ENCODE peak calls at places on chromosome 9, in nine cellular contexts. E is GM06990; H is WTC11; L is stimulated activated CD4-positive, alpha-beta T cell treated with anti-CD3 and anti-CD28 coated beads, Interleukin-2, amount 100 ng/mL, for 24 hours; C is NCI-H146; K is Jurkat, Clone E6-1; R is CD8-positive, alpha-beta T cell; F is ovary; N is activated T-helper 1 cell treated with Interleukin-2 at 50 U/mL for 16 hours. I is an unnamed sample.

GRCh38 chr9:111350556-111350955 is 20.5 kb upstream of the OR2K2 start:
- DNase-seq in R (no peak), H (no peak), N (no peak), F (no peak), L (no peak), K (no peak), E (no peak), C (no peak), I (no peak)

GRCh38 chr9:113474372-113474771 is 10.8 kb downstream of the RGS3 start:
- DNase-seq in C (no peak), N (no peak), F (no peak), E (no peak), L (no peak), K (no peak), H (no peak), R (no peak), I (no peak)

GRCh38 chr9:131323629-131324028 is 34.1 kb downstream of the PLPP7 start:
- DNase-seq in N (no peak), C (peak; percentile 2), F (no peak), H (no peak), E (no peak), K (no peak), R (no peak), L (no peak), I (no peak)

GRCh38 chr9:18678846-18679245 is 204.9 kb downstream of the ADAMTSL1 start:
- DNase-seq in R (no peak), L (no peak), K (no peak), C (no peak), E (no peak), N (no peak), H (no peak), F (no peak), I (no peak)

GRCh38 chr9:116303270-116303904 is 149.8 kb downstream of the PAPPA start:
- DNase-seq in H (no peak), R (no peak), C (no peak), F (no peak), L (no peak), N (no peak), E (no peak), K (no peak), I (peak; percentile 42)

GRCh38 chr9:38038307-38039089 is 30.5 kb downstream of the SHB start:
- DNase-seq in E (no peak), R (no peak), L (no peak), K (no peak), N (no peak), C (no peak), F (no peak), H (no peak), I (peak; percentile 73)

GRCh38 chr9:112242147-112242804 is 67.2 kb upstream of the SUSD1 start:
- DNase-seq in R (no peak), L (no peak), K (no peak), F (no peak), C (no peak), H (no peak), N (no peak), E (no peak), I (no peak)

GRCh38 chr9:126304207-126304945 is 22.3 kb upstream of the MVB12B start:
- DNase-seq in F (no peak), H (no peak), R (no peak), C (no peak), E (no peak), K (no peak), N (no peak), L (no peak), I (no peak)

GRCh38 chr9:137237759-137238726 is 3.0 kb upstream of the TUBB4B start:
- DNase-seq in E (no peak), L (no peak), F (no peak), R (no peak), H (no peak), N (no peak), K (no peak), C (peak; percentile 88), I (no peak)

GRCh38 chr9:33466565-33467495 is 6.9 kb downstream of the NOL6 start:
- DNase-seq in C (peak; percentile 44), L (peak; percentile 81), N (peak; percentile 63), F (peak; percentile 74), K (no peak), E (no peak), H (peak; percentile 88), R (peak; percentile 42), I (no peak)

GRCh38 chr9:97763884-97764283 is 66.7 kb upstream of the XPA start:
- DNase-seq in H (no peak), L (no peak), C (no peak), R (no peak), K (no peak), E (no peak), F (no peak), N (no peak), I (no peak)

GRCh38 chr9:126147620-126148522 is 178.8 kb upstream of the MVB12B start:
- DNase-seq in N (no peak), L (no peak), E (no peak), F (no peak), K (no peak), C (no peak), H (no peak), R (no peak), I (no peak)

GRCh38 chr9:129242971-129243561 is 65.0 kb upstream of the IER5L start:
- DNase-seq in K (no peak), F (peak; percentile 21), C (no peak), H (no peak), L (no peak), R (no peak), N (no peak), E (no peak), I (peak; percentile 78)

GRCh38 chr9:35140097-35140496 is 21.7 kb upstream of the UNC13B start:
- DNase-seq in H (no peak), F (no peak), C (no peak), L (no peak), N (no peak), K (no peak), R (no peak), E (no peak), I (no peak)

GRCh38 chr9:17627641-17628040 is 48.8 kb downstream of the SH3GL2 start:
- DNase-seq in N (no peak), H (no peak), E (no peak), R (no peak), L (no peak), K (no peak), C (peak; percentile 97), F (no peak), I (no peak)

GRCh38 chr9:34744295-34745221 is 34.6 kb upstream of the CCL21 start:
- DNase-seq in R (no peak), H (no peak), E (no peak), F (no peak), N (no peak), L (no peak), C (no peak), K (no peak), I (peak; percentile 73)

GRCh38 chr9:81465468-81466002 is 223.8 kb downstream of the TLE1 start:
- DNase-seq in N (no peak), K (no peak), C (no peak), E (no peak), H (no peak), F (no peak), L (no peak), R (no peak), I (no peak)

GRCh38 chr9:101121836-101122399 is 93.4 kb downstream of the PLPPR1 start:
- DNase-seq in L (no peak), K (no peak), R (no peak), N (no peak), E (no peak), C (no peak), H (no peak), F (no peak), I (no peak)

GRCh38 chr9:92147030-92147853 is 32.0 kb upstream of the SPTLC1 start:
- DNase-seq in R (no peak), K (no peak), E (no peak), F (peak; percentile 79), N (no peak), L (no peak), H (no peak), C (peak; percentile 77), I (peak; percentile 94)

GRCh38 chr9:6415266-6415665 is 2.3 kb downstream of the UHRF2 start:
- DNase-seq in N (no peak), L (no peak), C (no peak), K (no peak), R (no peak), F (no peak), E (no peak), H (no peak), I (no peak)

GRCh38 chr9:110252509-110253139 is 3.7 kb downstream of the TXN start:
- DNase-seq in N (no peak), K (no peak), C (no peak), R (no peak), L (no peak), H (no peak), E (no peak), F (no peak), I (no peak)

GRCh38 chr9:110821064-110821463 is 152.5 kb downstream of the MUSK start:
- DNase-seq in K (no peak), N (no peak), C (no peak), F (no peak), R (no peak), L (no peak), H (no peak), E (no peak), I (no peak)

GRCh38 chr9:99859395-99859980 is 37.8 kb downstream of the NR4A3 start:
- DNase-seq in C (peak; percentile 74), F (no peak), H (no peak), R (no peak), N (no peak), E (no peak), K (no peak), L (no peak), I (peak; percentile 47)

GRCh38 chr9:126440042-126440441 is 113.4 kb downstream of the MVB12B start:
- DNase-seq in H (no peak), F (no peak), N (no peak), R (no peak), L (no peak), E (no peak), K (no peak), C (no peak), I (no peak)

GRCh38 chr9:121369595-121370265 is at the start of gene STOM:
- DNase-seq in F (peak; percentile 91), L (peak; percentile 60), K (peak; percentile 20), H (no peak), N (peak; percentile 62), R (peak; percentile 35), C (peak; percentile 4), E (no peak), I (peak; percentile 96)

GRCh38 chr9:87685871-87686519 is 39.9 kb upstream of the CTSL start:
- DNase-seq in F (no peak), R (no peak), K (peak; percentile 14), E (no peak), C (no peak), N (no peak), L (no peak), H (no peak), I (peak; percentile 9)

GRCh38 chr9:34659592-34660253 is 2.7 kb downstream of the CCL27 start:
- DNase-seq in L (no peak), H (no peak), C (peak; percentile 32), N (no peak), E (no peak), K (no peak), F (no peak), R (no peak), I (no peak)

GRCh38 chr9:120531683-120532300 is 48.2 kb downstream of the CDK5RAP2 start:
- DNase-seq in R (no peak), H (peak; percentile 33), K (peak; percentile 8), F (no peak), N (no peak), E (no peak), C (peak; percentile 25), L (no peak), I (no peak)

GRCh38 chr9:33329117-33329563 is 38.8 kb downstream of the NFX1 start:
- DNase-seq in E (no peak), F (no peak), L (no peak), N (no peak), R (no peak), K (no peak), C (no peak), H (no peak), I (peak; percentile 91)

GRCh38 chr9:133968428-133968827 is 23.7 kb downstream of the VAV2 start:
- DNase-seq in N (no peak), C (no peak), F (peak; percentile 13), K (no peak), E (no peak), H (no peak), R (no peak), L (no peak), I (no peak)

GRCh38 chr9:72891043-72891442 is 61.8 kb downstream of the ALDH1A1 start:
- DNase-seq in H (no peak), R (no peak), E (no peak), N (no peak), L (no peak), K (no peak), C (no peak), F (no peak), I (no peak)